ENCODE peak calls at places on chromosomes 16 and 17, in seven cellular contexts. X is lower leg skin; K is kidney epithelial cell; I is ureter; F is NCI-H2029 treated with DMSO at 0.1 percent for 48 hours; P is activated T-cell treated with anti-CD3 and anti-CD28 coated beads, Interleukin-2, amount 50 U/mL, for 72 hours; L is activated T-helper 1 cell treated with Interleukin-2 at 50 U/mL for 16 hours. D is an unnamed sample.

GRCh38 chr16:75252946-75253911 is 1.8 kb upstream of the BCAR1 start:
- DNase-seq in X (no peak), K (no peak), I (no peak), F (no peak), P (no peak), L (no peak), D (peak; percentile 85)

GRCh38 chr17:7440823-7441174 is 1.5 kb downstream of the FGF11 start:
- DNase-seq in X (no peak), K (no peak), I (no peak), F (no peak), P (peak; percentile 37), L (no peak), D (no peak)

GRCh38 chr17:67365762-67366192 is 600 bp downstream of the PSMD12 start:
- DNase-seq in X (no peak), K (no peak), I (no peak), F (no peak), P (peak; percentile 42), L (no peak), D (no peak)

GRCh38 chr17:75110307-75110937 is 653 bp downstream of the ARMC7 start:
- DNase-seq in X (no peak), K (no peak), I (no peak), F (no peak), P (peak; percentile 33), L (no peak), D (no peak)

GRCh38 chr16:58002411-58002790 is 1.2 kb downstream of the USB1 start:
- DNase-seq in X (no peak), K (no peak), I (no peak), F (no peak), P (no peak), L (no peak), D (no peak)

GRCh38 chr17:6215071-6216035 is 145.2 kb downstream of the WSCD1 start:
- DNase-seq in X (no peak), K (no peak), I (no peak), F (no peak), P (no peak), L (no peak), D (peak; percentile 81)

GRCh38 chr16:67943619-67944503 is at the start of gene LCAT:
- DNase-seq in X (no peak), K (no peak), I (no peak), F (no peak), P (no peak), L (no peak), D (no peak)

GRCh38 chr17:58052951-58053715 is 30.1 kb upstream of the DYNLL2 start:
- DNase-seq in X (no peak), K (no peak), I (no peak), F (no peak), P (peak; percentile 8), L (no peak), D (no peak)

GRCh38 chr16:67571981-67572431 is 9.7 kb downstream of the CTCF start:
- DNase-seq in X (no peak), K (no peak), I (no peak), F (no peak), P (no peak), L (no peak), D (no peak)

GRCh38 chr16:89473791-89474414 is 16.5 kb downstream of the ANKRD11 start:
- DNase-seq in X (no peak), K (no peak), I (no peak), F (no peak), P (no peak), L (no peak), D (no peak)

GRCh38 chr16:11725457-11725856 is 17.2 kb downstream of the TXNDC11 start:
- DNase-seq in X (no peak), K (no peak), I (no peak), F (peak; percentile 28), P (no peak), L (no peak), D (no peak)

GRCh38 chr16:5466551-5466950 is 369.0 kb upstream of the EEF2KMT start:
- DNase-seq in X (no peak), K (no peak), I (no peak), F (no peak), P (no peak), L (no peak), D (no peak)

GRCh38 chr17:50177476-50177875 is 11.7 kb downstream of the SGCA start:
- DNase-seq in X (no peak), K (no peak), I (no peak), F (no peak), P (no peak), L (no peak), D (no peak)

GRCh38 chr16:48535369-48535787 is 74.6 kb downstream of the N4BP1 start:
- DNase-seq in X (no peak), K (no peak), I (no peak), F (no peak), P (no peak), L (no peak), D (no peak)

GRCh38 chr16:69479806-69480205 is 55.4 kb downstream of the CYB5B start:
- DNase-seq in X (no peak), K (no peak), I (no peak), F (no peak), P (no peak), L (no peak), D (no peak)

GRCh38 chr16:27806986-27807385 is 256.5 kb downstream of the GSG1L start:
- DNase-seq in X (no peak), K (no peak), I (no peak), F (no peak), P (no peak), L (no peak), D (no peak)

GRCh38 chr17:72123496-72123963 is 2.7 kb downstream of the SOX9 start:
- DNase-seq in X (no peak), K (no peak), I (no peak), F (no peak), P (no peak), L (no peak), D (no peak)

GRCh38 chr16:85332175-85332574 is 219.9 kb upstream of the CIBAR2 start:
- DNase-seq in X (no peak), K (no peak), I (no peak), F (no peak), P (no peak), L (no peak), D (no peak)

GRCh38 chr16:56708418-56708817 is 21.5 kb upstream of the NUP93 start:
- DNase-seq in X (no peak), K (no peak), I (no peak), F (no peak), P (peak; percentile 23), L (no peak), D (no peak)

GRCh38 chr17:54867634-54868033 is 33.0 kb upstream of the TOM1L1 start:
- DNase-seq in X (no peak), K (no peak), I (no peak), F (no peak), P (no peak), L (no peak), D (no peak)

GRCh38 chr17:81280571-81280970 is 14.5 kb downstream of the SLC38A10 start:
- DNase-seq in X (no peak), K (no peak), I (no peak), F (no peak), P (no peak), L (no peak), D (no peak)

GRCh38 chr17:42706732-42707131 is 24.4 kb downstream of the CNTNAP1 start:
- DNase-seq in X (no peak), K (no peak), I (no peak), F (no peak), P (peak; percentile 73), L (no peak), D (no peak)

GRCh38 chr16:21277927-21278706 is at the start of gene CRYM:
- DNase-seq in X (no peak), K (no peak), I (peak; percentile 64), F (peak; percentile 30), P (peak; percentile 66), L (no peak), D (peak; percentile 85)

GRCh38 chr17:76191891-76192290 is 48.4 kb downstream of the RNF157 start:
- DNase-seq in X (no peak), K (no peak), I (no peak), F (no peak), P (peak; percentile 54), L (no peak), D (no peak)

GRCh38 chr17:50265690-50266306 is 8.5 kb upstream of the TMEM92 start:
- DNase-seq in X (no peak), K (no peak), I (no peak), F (no peak), P (no peak), L (no peak), D (no peak)

GRCh38 chr17:63278731-63279442 is 167.2 kb downstream of the CYB561 start:
- DNase-seq in X (no peak), K (no peak), I (no peak), F (no peak), P (no peak), L (no peak), D (no peak)

GRCh38 chr17:17137731-17138585 is 68.2 kb downstream of the PLD6 start:
- DNase-seq in X (no peak), K (no peak), I (no peak), F (no peak), P (no peak), L (no peak), D (no peak)

D was measured in osteocyte.